ENCODE peak calls at places on chromosomes 5 and 9, in six cellular contexts. B, K, S, U, P and N are unnamed samples.

GRCh38 chr9:116817762-116818161 is 130.7 kb downstream of the TRIM32 start:
- DNase-seq in B (no peak), K (no peak), S (no peak), U (no peak), P (no peak), N (no peak)

GRCh38 chr5:140633081-140633471 is at the start of gene CD14:
- DNase-seq in B (peak; percentile 44), K (no peak), S (peak; percentile 50), U (peak; percentile 79), P (no peak), N (no peak)

GRCh38 chr9:21803674-21804048 is 1.2 kb downstream of the MTAP start:
- DNase-seq in B (no peak), K (no peak), S (no peak), U (no peak), P (no peak), N (no peak)

GRCh38 chr5:39775458-39776365 is 350.9 kb upstream of the DAB2 start:
- DNase-seq in B (no peak), K (peak; percentile 32), S (no peak), U (no peak), P (no peak), N (no peak)

GRCh38 chr5:123487298-123487697 is 24.7 kb upstream of the CSNK1G3 start:
- DNase-seq in B (no peak), K (no peak), S (no peak), U (no peak), P (no peak), N (no peak)

GRCh38 chr9:129875181-129875611 is 39.9 kb downstream of the USP20 start:
- DNase-seq in B (no peak), K (no peak), S (no peak), U (no peak), P (no peak), N (no peak)

GRCh38 chr5:16486679-16487078 is 21.1 kb upstream of the ZNF622 start:
- DNase-seq in B (no peak), K (no peak), S (no peak), U (no peak), P (no peak), N (no peak)

GRCh38 chr9:113609562-113610318 is 146.2 kb downstream of the RGS3 start:
- DNase-seq in B (peak; percentile 87), K (no peak), S (peak; percentile 89), U (peak; percentile 78), P (no peak), N (no peak)

GRCh38 chr9:764105-764524 is 77.4 kb upstream of the DMRT1 start:
- DNase-seq in B (peak; percentile 57), K (no peak), S (peak; percentile 38), U (peak; percentile 50), P (no peak), N (peak; percentile 31)

GRCh38 chr9:68969538-68969937 is 44.4 kb downstream of the PRKACG start:
- DNase-seq in B (no peak), K (no peak), S (no peak), U (no peak), P (no peak), N (no peak)

GRCh38 chr9:131668439-131669233 is 71.2 kb downstream of the RAPGEF1 start:
- DNase-seq in B (no peak), K (no peak), S (no peak), U (no peak), P (no peak), N (no peak)

DNA sequence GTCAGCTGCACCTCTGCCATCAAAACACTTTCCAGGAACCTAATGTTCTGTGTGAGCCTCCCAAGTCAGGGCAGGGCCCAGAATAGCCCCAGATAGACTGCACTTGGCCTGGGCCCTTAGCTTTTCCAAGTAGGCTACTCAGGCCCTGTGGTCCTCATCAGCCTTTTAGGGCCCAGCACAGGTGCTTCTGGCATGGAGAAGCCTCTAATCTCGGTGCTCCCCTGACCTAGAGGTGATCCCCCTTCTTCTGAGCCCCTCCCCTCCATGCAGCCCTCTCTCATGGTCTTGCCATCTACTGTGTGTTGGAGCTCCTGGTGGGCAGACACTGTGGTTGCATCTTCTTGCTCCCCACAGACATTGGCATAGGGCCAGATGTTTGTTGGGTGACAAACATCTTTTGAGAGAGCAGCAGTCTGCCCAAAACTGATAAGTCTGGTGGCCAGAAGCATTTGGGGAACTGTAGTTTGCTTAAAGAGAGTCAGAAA is 28.1 kb downstream of the FRMPD1 start:
- DNase-seq in B (no peak), K (no peak), S (no peak), U (no peak), P (no peak), N (no peak)
- TF ChIP-seq CTCF in B (peak; percentile 9), K (no peak), S (no peak), U (no peak), P (no peak), N (no peak)

GRCh38 chr5:179980767-179981166 is 73.1 kb upstream of the TBC1D9B start:
- DNase-seq in B (no peak), K (no peak), S (no peak), U (no peak), P (no peak), N (no peak)
- TF ChIP-seq CTCF in B (no peak), K (no peak), S (no peak), U (no peak), P (no peak), N (no peak)

DNA sequence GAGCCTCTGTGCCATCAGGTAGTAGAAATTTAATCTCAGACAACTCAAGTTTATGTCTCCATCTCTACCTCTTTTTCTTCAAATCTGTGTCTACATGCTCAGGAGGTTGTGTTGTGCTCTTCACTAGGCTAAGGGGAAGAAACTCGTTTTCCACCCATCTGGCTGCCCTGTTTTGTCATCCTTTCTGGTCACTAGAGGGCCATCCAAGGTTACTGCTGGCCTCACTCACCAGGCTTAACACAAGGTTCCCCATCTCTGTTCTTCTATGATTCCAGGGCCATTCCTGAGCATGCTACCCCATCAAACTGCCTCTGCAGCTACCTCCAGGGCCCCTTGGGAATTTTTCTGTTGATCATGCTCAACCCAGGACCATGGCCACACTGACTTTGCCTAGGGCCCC is 213.3 kb upstream of the FBXL7 start:
- DNase-seq in B (no peak), K (no peak), S (no peak), U (no peak), P (no peak), N (no peak)
- TF ChIP-seq CTCF in B (peak; percentile 50), K (peak; percentile 16), S (peak; percentile 35), U (peak; percentile 9), P (no peak), N (peak; percentile 18)

DNA sequence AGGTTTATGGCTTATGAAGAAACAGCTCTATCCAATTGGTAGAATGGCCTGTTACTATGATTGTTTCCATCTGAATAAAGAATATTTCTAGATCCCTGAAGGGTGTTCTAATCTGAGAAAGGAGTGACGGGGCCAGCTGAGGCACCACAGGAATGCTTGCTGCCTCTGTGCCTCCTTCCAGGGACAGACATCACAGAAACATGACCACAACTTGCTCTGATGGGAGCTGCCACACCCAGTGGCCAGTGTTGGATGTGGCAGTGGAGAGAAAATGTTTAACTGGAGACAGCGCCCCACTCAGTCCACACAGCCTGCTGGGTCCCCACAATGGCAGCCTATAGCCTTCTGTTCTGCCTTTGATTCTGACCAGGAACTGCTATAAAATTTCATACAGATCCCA is 38.6 kb upstream of the TESK1 start:
- DNase-seq in B (no peak), K (no peak), S (no peak), U (no peak), P (no peak), N (no peak)
- TF ChIP-seq CTCF in B (no peak), K (no peak), S (no peak), U (no peak), P (no peak), N (no peak)

GRCh38 chr9:10268500-10269485 is 344.0 kb downstream of the PTPRD start:
- DNase-seq in B (no peak), K (no peak), S (no peak), U (no peak), P (no peak), N (no peak)
- TF ChIP-seq CTCF in B (peak; percentile 63), K (no peak), S (peak; percentile 35), U (peak; percentile 24), P (no peak), N (no peak)

DNA sequence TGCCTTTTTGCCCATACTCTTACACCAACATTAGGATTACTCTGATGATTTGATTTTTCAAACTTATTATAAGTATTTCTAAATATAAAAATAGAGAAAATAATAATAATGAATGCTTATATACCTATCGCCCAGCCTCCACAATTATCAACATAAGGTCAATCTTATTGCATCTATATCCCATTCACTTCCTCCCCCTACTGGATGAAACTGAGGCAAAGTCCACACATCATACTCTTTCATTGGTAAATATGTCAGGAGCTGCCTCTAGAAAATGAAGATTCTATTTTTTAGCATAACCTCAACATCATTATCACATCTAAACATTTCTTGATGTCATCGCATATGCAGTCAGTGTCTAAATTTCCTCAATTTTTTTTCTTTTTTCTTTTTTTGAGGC is 44.3 kb downstream of the SH3RF2 start:
- DNase-seq in B (no peak), K (no peak), S (no peak), U (no peak), P (no peak), N (no peak)
- TF ChIP-seq CTCF in B (peak; percentile 19), K (no peak), S (no peak), U (no peak), P (no peak), N (no peak)

DNA sequence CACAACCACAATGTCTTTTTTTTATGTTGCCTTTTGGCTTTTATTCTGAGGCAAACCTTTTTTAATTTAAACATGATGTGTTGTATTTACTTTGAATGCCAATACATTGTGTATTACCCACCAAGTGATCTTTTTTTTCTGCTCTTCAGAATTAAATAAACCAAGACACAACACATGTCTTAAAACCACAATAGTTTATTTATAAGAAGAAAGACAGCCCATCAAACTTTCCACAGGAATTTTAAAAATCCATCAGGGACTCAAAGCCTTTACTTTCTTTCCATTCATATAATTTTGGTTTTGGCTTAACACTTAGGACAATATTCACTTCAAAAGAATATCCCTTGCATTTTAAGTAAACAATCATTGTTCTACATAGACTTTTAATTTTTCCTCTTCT is 321.8 kb upstream of the MEF2C start:
- DNase-seq in B (no peak), K (peak; percentile 28), S (no peak), U (no peak), P (no peak), N (no peak)
- TF ChIP-seq CTCF in B (no peak), K (no peak), S (no peak), U (no peak), P (no peak), N (no peak)

GRCh38 chr5:10612251-10612650 is 48.4 kb downstream of the ANKRD33B start:
- DNase-seq in B (no peak), K (no peak), S (no peak), U (no peak), P (no peak), N (no peak)
- TF ChIP-seq CTCF in B (no peak), K (no peak), S (no peak), U (no peak), P (no peak), N (no peak)

GRCh38 chr9:100197553-100197952 is 98.5 kb downstream of the INVS start:
- DNase-seq in B (no peak), K (no peak), S (no peak), U (no peak), P (no peak), N (no peak)
- TF ChIP-seq CTCF in B (no peak), K (no peak), S (no peak), U (no peak), P (no peak), N (no peak)